ENCODE peak calls at places on chromosomes 16 and 17, in four cellular contexts. R is upper lobe of left lung, U is ovary, H is dorsolateral prefrontal cortex. A is an unnamed sample.
A peak's percentile ranks its signal among the peaks of the same experiment; 100 is the strongest.

GRCh38 chr17:63075969-63076368 is 109.9 kb downstream of the TANC2 start:
- DNase-seq in H (no peak), U (no peak), R (no peak), A (no peak)

GRCh38 chr16:88839026-88839529 is 17.7 kb downstream of the GALNS start:
- DNase-seq in R (peak; percentile 69), H (no peak), U (no peak), A (no peak)

GRCh38 chr17:29514792-29515191 is 52.0 kb downstream of the ABHD15 start:
- DNase-seq in H (no peak), R (no peak), U (peak; percentile 43), A (no peak)

GRCh38 chr17:48809182-48809581 is 7.8 kb downstream of the TTLL6 start:
- DNase-seq in R (no peak), H (no peak), U (no peak), A (no peak)

GRCh38 chr17:67139784-67140665 is 95.7 kb downstream of the CACNG1 start:
- DNase-seq in H (no peak), U (no peak), R (no peak), A (no peak)

GRCh38 chr17:29592850-29593545 is at the start of gene ANKRD13B:
- DNase-seq in R (peak; percentile 86), U (peak; percentile 76), H (peak; percentile 83), A (no peak)

GRCh38 chr16:13042291-13042690 is 140.9 kb downstream of the SHISA9 start:
- DNase-seq in R (no peak), U (no peak), H (no peak), A (no peak)

GRCh38 chr17:76867578-76868175 is 527 bp upstream of the MGAT5B start:
- DNase-seq in R (no peak), H (no peak), U (no peak), A (no peak)

GRCh38 chr17:21081967-21082366 is 39.2 kb upstream of the USP22 start:
- DNase-seq in R (no peak), U (no peak), H (no peak), A (no peak)

GRCh38 chr17:14038206-14038605 is 31.1 kb upstream of the COX10 start:
- DNase-seq in U (no peak), H (no peak), R (no peak), A (no peak)

GRCh38 chr17:29667969-29668368 is 45.3 kb upstream of the CORO6 start:
- DNase-seq in U (no peak), H (no peak), R (no peak), A (no peak)

GRCh38 chr17:51645056-51645455 is 384.7 kb downstream of the UTP18 start:
- DNase-seq in U (no peak), H (no peak), R (no peak), A (no peak)

GRCh38 chr17:17846645-17847044 is 9.9 kb upstream of the SREBF1 start:
- DNase-seq in H (no peak), U (no peak), R (peak; percentile 45), A (no peak)

GRCh38 chr17:75505152-75505409 is 10.3 kb downstream of the CASKIN2 start:
- DNase-seq in U (no peak), R (no peak), H (no peak), A (no peak)

GRCh38 chr17:17783121-17783824 is 53.5 kb downstream of the SREBF1 start:
- DNase-seq in R (peak; percentile 92), U (peak; percentile 86), H (peak; percentile 72), A (peak; percentile 40)

GRCh38 chr17:14301279-14301760 is 439 bp downstream of the HS3ST3B1 start:
- DNase-seq in H (no peak), R (no peak), U (no peak), A (no peak)

GRCh38 chr17:55751720-55752250 is 934 bp downstream of the PCTP start:
- DNase-seq in H (no peak), U (no peak), R (no peak), A (no peak)

GRCh38 chr17:55746466-55746865 is 4.4 kb upstream of the PCTP start:
- DNase-seq in H (no peak), R (no peak), U (no peak), A (no peak)

GRCh38 chr17:55749985-55750384 is 866 bp upstream of the PCTP start:
- DNase-seq in R (no peak), H (no peak), U (no peak), A (no peak)

GRCh38 chr17:55747209-55747608 is 3.6 kb upstream of the PCTP start:
- DNase-seq in H (no peak), R (no peak), U (no peak), A (no peak)

GRCh38 chr17:55750750-55751641 is at the start of gene PCTP:
- DNase-seq in U (peak; percentile 95), H (peak; percentile 88), R (peak; percentile 96), A (peak; percentile 86)
- TF ChIP-seq CTCF in U (peak; percentile 67), H (no peak), R (peak; percentile 73), A (peak; percentile 57)

DNA sequence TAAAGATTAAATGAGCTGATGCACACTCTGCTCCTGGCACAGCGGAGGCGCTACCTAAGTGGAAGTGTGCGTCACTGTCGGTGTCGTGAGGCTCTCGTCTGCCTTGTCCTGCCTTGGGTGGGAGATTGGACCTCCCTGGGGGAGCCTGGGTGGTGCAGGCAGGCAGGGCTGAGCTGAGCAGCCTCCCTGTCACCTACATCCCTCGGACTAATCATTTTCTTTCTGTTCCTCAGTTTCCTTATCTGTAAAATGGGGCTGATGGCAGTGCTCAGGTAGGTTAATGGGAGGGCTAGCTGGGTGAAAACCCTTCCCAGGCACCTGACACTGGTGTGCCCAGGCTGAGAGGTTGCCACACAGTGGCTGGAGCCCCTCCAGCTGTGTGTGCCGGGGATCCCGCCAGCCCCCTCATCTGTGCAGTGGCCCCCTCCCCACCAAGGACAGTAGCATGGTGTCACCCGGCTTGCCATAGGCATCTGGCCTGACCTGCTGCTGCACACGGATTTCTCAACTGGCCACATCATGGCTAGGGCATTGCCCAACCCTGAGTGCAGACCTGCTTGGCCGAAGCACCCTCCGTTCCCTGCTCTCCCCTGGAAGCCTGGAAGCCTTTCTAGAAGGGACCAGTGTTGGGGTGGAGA is 4.3 kb downstream of the ADCY7 start:
- DNase-seq in U (peak; percentile 36), R (no peak), H (no peak), A (no peak)
- TF ChIP-seq CTCF in U (no peak), R (no peak), H (no peak), A (no peak)

GRCh38 chr16:9219811-9220210 is 128.4 kb downstream of the HAPSTR1 start:
- DNase-seq in R (no peak), H (no peak), U (no peak), A (no peak)

GRCh38 chr16:9226924-9227323 is 135.5 kb downstream of the HAPSTR1 start:
- DNase-seq in R (no peak), U (no peak), H (no peak), A (no peak)

DNA sequence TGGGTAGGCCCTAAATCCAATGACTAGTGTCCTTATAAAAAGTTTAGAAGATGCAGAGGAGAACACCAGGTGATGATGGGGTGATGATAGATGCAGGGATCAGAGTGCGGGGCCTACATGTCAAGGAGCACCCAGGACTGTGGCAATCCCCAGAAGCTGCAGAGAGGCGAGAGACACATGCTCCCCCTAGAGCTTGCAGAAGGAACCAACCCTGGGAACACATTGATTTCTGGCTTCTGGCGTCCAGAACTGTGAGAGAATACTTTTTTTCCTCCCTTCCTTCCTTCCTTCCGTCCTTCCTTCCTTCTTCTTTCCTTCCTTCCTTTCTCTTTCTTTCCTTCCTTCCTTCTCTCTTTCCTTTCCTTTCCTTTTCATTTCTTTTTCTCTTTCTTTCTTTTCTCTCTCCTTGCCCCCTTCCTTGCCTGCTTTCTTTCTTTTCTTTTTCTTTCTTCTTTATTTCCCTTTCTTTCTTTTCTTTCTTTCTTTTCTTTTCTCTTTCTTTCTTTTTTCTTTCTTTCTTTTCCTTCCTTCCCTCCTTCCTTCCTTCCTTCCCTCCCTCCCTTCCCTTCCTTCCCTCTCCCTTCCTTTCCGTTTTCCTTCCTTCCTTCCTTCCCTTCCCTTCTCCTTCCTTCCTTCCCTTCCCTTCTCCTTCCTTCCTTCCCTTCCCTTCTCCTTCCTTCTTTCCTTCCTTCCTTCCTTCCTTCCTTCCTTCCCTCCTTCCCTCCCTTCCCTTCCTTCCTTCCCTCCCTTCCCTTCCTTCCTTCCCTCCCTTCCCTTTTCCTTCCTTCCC is 134.3 kb downstream of the HAPSTR1 start:
- DNase-seq in H (peak; percentile 54), R (no peak), U (no peak), A (no peak)
- TF ChIP-seq CTCF in H (peak; percentile 61), R (no peak), U (no peak), A (peak; percentile 55)

DNA sequence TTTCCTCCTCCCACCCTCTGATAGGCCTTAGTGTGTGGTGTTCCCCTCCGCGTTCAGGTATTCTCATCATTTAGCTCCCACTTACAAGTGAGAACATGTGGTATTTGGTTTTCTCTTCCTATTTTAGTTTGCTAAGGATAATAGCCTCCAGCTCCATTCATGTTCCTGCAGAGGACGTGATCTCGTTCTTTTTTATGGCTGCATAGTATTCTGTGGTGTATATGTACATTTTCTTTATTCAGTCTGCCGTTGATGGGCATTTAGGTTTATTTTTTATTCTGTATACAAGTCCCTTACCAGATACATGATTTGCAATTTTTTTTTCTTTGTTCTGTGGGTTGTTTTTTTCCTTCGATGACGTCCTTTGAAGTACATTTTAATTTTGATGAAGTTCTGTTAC is 18.8 kb upstream of the CDK5R1 start:
- DNase-seq in H (no peak), R (no peak), U (no peak), A (no peak)
- TF ChIP-seq CTCF in H (no peak), R (no peak), U (no peak), A (no peak)

A was measured in progenitor cell of endocrine pancreas.